ENCODE peak calls at places on chromosome 16, in eight cellular contexts. G, B, H, I, Y, V, R and O are unnamed samples.

GRCh38 chr16:1745181-1745899 is 26.0 kb downstream of the NME3 start:
- DNase-seq in G (no peak), B (no peak), H (no peak), I (no peak), Y (no peak), V (no peak), R (no peak), O (no peak)

GRCh38 chr16:59249049-59249448 is 514.9 kb upstream of the GOT2 start:
- DNase-seq in G (peak; percentile 41), B (no peak), H (peak; percentile 22), I (peak; percentile 13), Y (peak; percentile 10), V (no peak), R (no peak), O (no peak)

GRCh38 chr16:27229891-27230470 is 26.7 kb downstream of the KDM8 start:
- DNase-seq in G (no peak), B (no peak), H (no peak), I (no peak), Y (no peak), V (no peak), R (no peak), O (no peak)

GRCh38 chr16:1049113-1049975 is 23.2 kb upstream of the SSTR5 start:
- DNase-seq in G (no peak), B (no peak), H (no peak), I (no peak), Y (no peak), V (no peak), R (no peak), O (no peak)

GRCh38 chr16:89982318-89982717 is 33.8 kb downstream of the DEF8 start:
- DNase-seq in G (no peak), B (no peak), H (no peak), I (no peak), Y (no peak), V (no peak), R (no peak), O (no peak)

GRCh38 chr16:52471650-52472370 is 75.1 kb downstream of the TOX3 start:
- DNase-seq in G (no peak), B (no peak), H (peak; percentile 56), I (no peak), Y (no peak), V (no peak), R (no peak), O (no peak)

GRCh38 chr16:69097425-69097824 is 8.0 kb upstream of the HAS3 start:
- DNase-seq in G (no peak), B (no peak), H (no peak), I (no peak), Y (no peak), V (no peak), R (no peak), O (no peak)

GRCh38 chr16:57137566-57138273 is 45.3 kb downstream of the CPNE2 start:
- DNase-seq in G (no peak), B (no peak), H (no peak), I (no peak), Y (no peak), V (no peak), R (no peak), O (no peak)

GRCh38 chr16:48531011-48531962 is 78.7 kb downstream of the N4BP1 start:
- DNase-seq in G (no peak), B (no peak), H (no peak), I (no peak), Y (no peak), V (no peak), R (no peak), O (no peak)

GRCh38 chr16:86577314-86577971 is 906 bp upstream of the FOXL1 start:
- DNase-seq in G (no peak), B (no peak), H (no peak), I (no peak), Y (no peak), V (no peak), R (no peak), O (no peak)

GRCh38 chr16:69930117-69930776 is 20.9 kb upstream of the CLEC18A start:
- DNase-seq in G (peak; percentile 71), B (no peak), H (peak; percentile 59), I (no peak), Y (peak; percentile 76), V (peak; percentile 40), R (peak; percentile 81), O (peak; percentile 67)

GRCh38 chr16:14112539-14112856 is 41.4 kb downstream of the MRTFB start:
- DNase-seq in G (no peak), B (no peak), H (no peak), I (no peak), Y (no peak), V (no peak), R (no peak), O (no peak)

GRCh38 chr16:12959072-12959471 is 57.7 kb downstream of the SHISA9 start:
- DNase-seq in G (no peak), B (no peak), H (no peak), I (no peak), Y (no peak), V (no peak), R (no peak), O (no peak)

GRCh38 chr16:28569011-28569410 is 15.3 kb downstream of the SGF29 start:
- DNase-seq in G (no peak), B (no peak), H (no peak), I (no peak), Y (no peak), V (no peak), R (no peak), O (no peak)

GRCh38 chr16:87047221-87048037 is 269.8 kb downstream of the C16orf95 start:
- DNase-seq in G (no peak), B (no peak), H (no peak), I (no peak), Y (no peak), V (no peak), R (no peak), O (no peak)

GRCh38 chr16:53789159-53789558 is 85.2 kb downstream of the FTO start:
- DNase-seq in G (no peak), B (no peak), H (no peak), I (no peak), Y (no peak), V (no peak), R (no peak), O (no peak)

GRCh38 chr16:80803341-80804060 is 897 bp downstream of the CDYL2 start:
- DNase-seq in G (peak; percentile 61), B (no peak), H (no peak), I (no peak), Y (no peak), V (no peak), R (peak; percentile 20), O (peak; percentile 22)

GRCh38 chr16:74449470-74449869 is 28.2 kb upstream of the CLEC18B start:
- DNase-seq in G (no peak), B (no peak), H (peak; percentile 42), I (no peak), Y (no peak), V (peak; percentile 49), R (no peak), O (no peak)

GRCh38 chr16:65572156-65572555 is 450.3 kb upstream of the CDH11 start:
- DNase-seq in G (no peak), B (no peak), H (no peak), I (no peak), Y (no peak), V (no peak), R (no peak), O (no peak)
- TF ChIP-seq MAX in G (no peak), B (no peak), H (no peak), I (no peak), Y (no peak), V (no peak), R (no peak), O (no peak)

GRCh38 chr16:4617880-4618279 is 3.2 kb upstream of the UBALD1 start:
- DNase-seq in G (no peak), B (no peak), H (no peak), I (no peak), Y (peak; percentile 29), V (no peak), R (peak; percentile 38), O (no peak)

GRCh38 chr16:4614571-4615388 is at the start of gene UBALD1:
- DNase-seq in G (peak; percentile 78), B (peak; percentile 48), H (peak; percentile 93), I (no peak), Y (peak; percentile 87), V (peak; percentile 80), R (peak; percentile 93), O (peak; percentile 93)

GRCh38 chr16:4615389-4616046 is 830 bp upstream of the UBALD1 start:
- DNase-seq in G (no peak), B (no peak), H (no peak), I (no peak), Y (no peak), V (no peak), R (no peak), O (no peak)

GRCh38 chr16:4613636-4614570 is 785 bp downstream of the UBALD1 start:
- DNase-seq in G (peak; percentile 44), B (no peak), H (peak; percentile 36), I (no peak), Y (peak; percentile 42), V (no peak), R (peak; percentile 50), O (peak; percentile 73)

GRCh38 chr16:4616047-4616811 is 1.5 kb upstream of the UBALD1 start:
- DNase-seq in G (peak; percentile 99), B (peak; percentile 98), H (peak; percentile 100), I (peak; percentile 98), Y (peak; percentile 100), V (peak; percentile 100), R (peak; percentile 98), O (peak; percentile 99)
- TF ChIP-seq CTCF in G (no peak), B (peak; percentile 46), H (peak; percentile 41), I (peak; percentile 86), Y (peak; percentile 78), V (peak; percentile 28), R (peak; percentile 90), O (peak; percentile 53)

DNA sequence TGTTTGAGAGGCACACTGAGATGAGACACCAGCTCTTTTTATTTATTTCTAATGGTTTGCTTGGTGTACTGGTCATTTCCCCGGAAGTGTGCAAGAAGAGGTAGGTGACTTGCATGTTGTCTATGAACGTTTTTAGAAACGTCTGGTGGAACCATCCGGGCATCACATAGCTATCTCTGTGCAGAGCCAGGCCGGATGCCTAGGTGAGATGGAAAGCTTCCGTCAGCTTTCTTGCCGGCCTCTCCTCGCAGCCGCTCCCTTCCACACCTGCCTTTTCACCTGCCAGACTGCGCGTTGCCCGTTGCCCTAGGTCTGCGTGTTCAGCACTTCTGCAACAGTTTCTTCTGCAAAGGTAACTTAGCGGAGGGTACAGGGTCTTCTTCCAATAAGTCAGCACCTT is 416.0 kb downstream of the WWOX start:
- DNase-seq in G (no peak), B (no peak), H (no peak), I (no peak), Y (no peak), V (no peak), R (no peak), O (no peak)
- TF ChIP-seq MAX in G (no peak), B (no peak), H (no peak), I (no peak), Y (no peak), V (no peak), R (no peak), O (no peak)

DNA sequence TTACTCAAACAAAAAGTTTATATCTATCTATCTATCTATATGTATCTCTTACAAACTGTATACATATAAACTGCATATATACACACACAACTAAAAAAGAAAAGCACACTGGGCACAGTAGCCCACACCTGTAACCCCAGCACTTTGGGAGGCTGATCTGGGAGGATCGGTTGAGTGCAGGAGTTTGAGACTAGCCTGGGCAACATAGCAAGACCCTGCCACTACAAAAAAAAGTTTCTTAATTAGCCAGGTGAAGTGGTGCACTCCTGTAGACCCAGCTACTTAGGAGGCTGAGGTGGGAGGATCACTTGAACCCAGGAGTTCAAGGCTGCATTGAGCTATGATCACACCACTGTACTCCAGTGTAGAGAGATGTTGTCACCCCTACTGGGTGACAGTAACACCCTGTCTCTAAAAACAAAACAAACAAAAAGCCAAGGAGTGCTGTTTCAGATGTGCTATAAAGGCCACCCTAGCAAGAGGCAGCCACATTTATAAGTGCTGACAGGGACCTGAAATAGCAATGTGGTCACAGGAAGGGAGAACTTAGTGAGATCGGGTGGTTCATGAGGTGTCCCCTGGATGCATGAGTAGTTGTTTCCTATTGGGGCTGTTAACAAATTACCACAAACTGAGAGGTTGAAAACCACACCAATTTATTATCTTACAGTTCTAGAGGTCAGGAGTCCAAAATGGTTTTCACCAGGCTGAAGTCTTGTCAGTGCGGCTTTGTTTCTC is 4.8 kb downstream of the CD2BP2 start:
- DNase-seq in G (no peak), B (peak; percentile 89), H (no peak), I (no peak), Y (no peak), V (no peak), R (no peak), O (peak; percentile 47)
- TF ChIP-seq CTCF in G (no peak), B (no peak), H (no peak), I (no peak), Y (no peak), V (no peak), R (no peak), O (no peak)